ENCODE peak calls at places on chromosomes 7 and 10, in four cellular contexts. N is Karpas-422, H is IMR-90, L is tibial nerve. U is an unnamed sample.

GRCh38 chr7:66839814-66840213 is 81.2 kb upstream of the TMEM248 start:
- DNase-seq in L (no peak), H (no peak), N (no peak), U (no peak)

GRCh38 chr10:84213076-84213475 is 12.3 kb downstream of the LRIT2 start:
- DNase-seq in H (no peak), L (no peak), N (no peak), U (no peak)

GRCh38 chr10:63588436-63589180 is 67.4 kb downstream of the REEP3 start:
- DNase-seq in H (peak; percentile 39), N (no peak), L (no peak), U (no peak)

GRCh38 chr7:143315782-143316181 is at the start of gene CLCN1:
- DNase-seq in H (no peak), N (no peak), L (no peak), U (no peak)

GRCh38 chr7:70285176-70285575 is 686.9 kb downstream of the AUTS2 start:
- DNase-seq in L (no peak), H (no peak), N (no peak), U (no peak)

GRCh38 chr10:47371629-47372485 is 12.2 kb downstream of the ZNF488 start:
- DNase-seq in L (no peak), H (no peak), N (no peak), U (no peak)

GRCh38 chr7:74656421-74656910 is 1.1 kb upstream of the GTF2I start:
- DNase-seq in L (peak; percentile 39), N (peak; percentile 68), H (no peak), U (no peak)

GRCh38 chr7:108771853-108772252 is 202.2 kb downstream of the DNAJB9 start:
- DNase-seq in L (no peak), N (no peak), H (no peak), U (no peak)

GRCh38 chr7:37942934-37943610 is 22.6 kb downstream of the EPDR1 start:
- DNase-seq in N (no peak), H (no peak), L (peak; percentile 55), U (no peak)

GRCh38 chr7:86477343-86477742 is 166.4 kb upstream of the GRM3 start:
- DNase-seq in H (no peak), N (no peak), L (no peak), U (no peak)

GRCh38 chr7:21141476-21141875 is 286.4 kb upstream of the SP4 start:
- DNase-seq in N (no peak), H (no peak), L (no peak), U (no peak)

GRCh38 chr10:129448539-129448938 is 18.5 kb upstream of the MGMT start:
- DNase-seq in H (no peak), N (no peak), L (no peak), U (no peak)

GRCh38 chr10:21746118-21746517 is 212.1 kb downstream of the MLLT10 start:
- DNase-seq in L (no peak), H (no peak), N (no peak), U (no peak)

GRCh38 chr7:15853832-15854470 is 167.5 kb upstream of the MEOX2 start:
- DNase-seq in N (no peak), L (no peak), H (peak; percentile 34), U (no peak)

GRCh38 chr7:115724400-115725056 is 306.0 kb downstream of the TFEC start:
- DNase-seq in H (no peak), N (no peak), L (no peak), U (no peak)

DNA sequence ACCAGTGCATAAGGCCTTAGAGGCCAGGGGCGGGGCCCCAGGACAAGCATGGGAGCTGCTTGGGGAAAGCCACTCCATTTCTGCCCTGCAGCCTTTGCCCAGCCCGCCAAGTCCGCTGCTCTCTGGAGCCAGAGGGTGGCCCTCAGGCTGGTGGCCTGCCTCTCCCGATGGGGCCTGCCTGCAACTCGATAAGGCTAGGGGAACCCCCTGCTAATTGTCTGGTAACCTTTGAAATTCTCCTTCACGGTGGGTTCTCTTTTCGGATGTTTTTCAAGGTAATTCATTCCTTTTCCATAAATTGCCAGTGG is 94.9 kb downstream of the ZMIZ1 start:
- DNase-seq in N (no peak), L (no peak), H (no peak), U (no peak)
- H3K4me3 ChIP-seq in N (no peak overlapping the region), L (no peak overlapping the region), H (no peak overlapping the region), U (no peak overlapping the region)

GRCh38 chr10:42755591-42756093 is 27.0 kb upstream of the BMS1 start:
- DNase-seq in N (no peak), L (no peak), H (no peak), U (no peak)

GRCh38 chr10:42755028-42755451 is 27.6 kb upstream of the BMS1 start:
- DNase-seq in L (no peak), H (no peak), N (no peak), U (no peak)

GRCh38 chr10:42753126-42753506 is 29.5 kb upstream of the BMS1 start:
- DNase-seq in H (peak; percentile 55), L (peak; percentile 84), N (no peak), U (peak; percentile 64)

GRCh38 chr10:42754155-42755027 is 28.2 kb upstream of the BMS1 start:
- DNase-seq in L (no peak), H (no peak), N (no peak), U (no peak)

DNA sequence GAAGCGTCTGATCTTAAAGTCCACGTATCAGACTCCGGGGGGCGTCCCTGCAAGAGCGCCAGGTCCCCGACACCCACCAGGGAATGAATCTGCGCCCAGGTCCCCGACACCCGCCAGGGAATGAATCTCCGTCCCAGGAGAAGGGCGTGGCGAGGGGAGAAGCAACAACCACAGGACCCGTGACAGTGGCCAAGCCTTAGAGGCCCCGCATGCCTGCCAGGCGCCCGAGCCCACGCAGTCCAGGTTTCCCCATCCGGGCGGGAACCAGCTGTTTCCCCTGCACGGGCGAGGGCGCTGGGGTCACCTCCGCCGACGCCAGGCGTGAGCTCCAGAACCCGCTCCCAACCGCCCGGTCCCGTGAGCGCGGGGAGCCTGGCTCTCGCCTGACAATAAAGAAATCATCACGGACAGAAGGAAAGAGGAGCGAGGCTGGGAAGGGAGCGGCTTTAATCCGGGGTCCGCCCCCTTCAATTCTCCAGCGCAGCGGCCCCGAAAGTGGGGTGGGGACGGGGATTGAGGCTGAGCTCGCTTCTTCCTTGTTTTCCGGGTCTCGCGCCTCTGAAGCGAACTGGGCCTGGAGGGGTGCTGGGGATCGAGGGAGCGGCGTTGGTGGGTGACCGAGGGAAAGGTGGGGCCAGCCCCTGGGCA is 29.0 kb upstream of the BMS1 start:
- DNase-seq in N (no peak), H (no peak), L (no peak), U (no peak)
- H3K27me3 ChIP-seq in N (no peaks in the 10 kb centered on the region), H (peaks cover 34% of the 10 kb centered on the region), L (no peaks in the 10 kb centered on the region), U (peaks cover 24% of the 10 kb centered on the region)

GRCh38 chr10:89393898-89394297 is 1.5 kb downstream of the IFIT1 start:
- DNase-seq in H (no peak), L (no peak), N (no peak), U (no peak)
- H3K4me3 ChIP-seq in H (no peak overlapping the region), L (peak overlapping the region; percentile 68), N (no peak overlapping the region), U (no peak overlapping the region)

GRCh38 chr10:33330543-33331019 is 3.9 kb downstream of the NRP1 start:
- DNase-seq in L (peak; percentile 96), H (peak; percentile 90), N (peak; percentile 87), U (peak; percentile 66)

GRCh38 chr10:33331020-33331557 is 3.4 kb downstream of the NRP1 start:
- DNase-seq in L (no peak), N (no peak), H (no peak), U (no peak)

GRCh38 chr10:33334170-33334838 is at the start of gene NRP1:
- DNase-seq in N (no peak), H (no peak), L (peak; percentile 40), U (no peak)

GRCh38 chr10:33333260-33334169 is 952 bp downstream of the NRP1 start:
- DNase-seq in N (no peak), L (no peak), H (no peak), U (no peak)

DNA sequence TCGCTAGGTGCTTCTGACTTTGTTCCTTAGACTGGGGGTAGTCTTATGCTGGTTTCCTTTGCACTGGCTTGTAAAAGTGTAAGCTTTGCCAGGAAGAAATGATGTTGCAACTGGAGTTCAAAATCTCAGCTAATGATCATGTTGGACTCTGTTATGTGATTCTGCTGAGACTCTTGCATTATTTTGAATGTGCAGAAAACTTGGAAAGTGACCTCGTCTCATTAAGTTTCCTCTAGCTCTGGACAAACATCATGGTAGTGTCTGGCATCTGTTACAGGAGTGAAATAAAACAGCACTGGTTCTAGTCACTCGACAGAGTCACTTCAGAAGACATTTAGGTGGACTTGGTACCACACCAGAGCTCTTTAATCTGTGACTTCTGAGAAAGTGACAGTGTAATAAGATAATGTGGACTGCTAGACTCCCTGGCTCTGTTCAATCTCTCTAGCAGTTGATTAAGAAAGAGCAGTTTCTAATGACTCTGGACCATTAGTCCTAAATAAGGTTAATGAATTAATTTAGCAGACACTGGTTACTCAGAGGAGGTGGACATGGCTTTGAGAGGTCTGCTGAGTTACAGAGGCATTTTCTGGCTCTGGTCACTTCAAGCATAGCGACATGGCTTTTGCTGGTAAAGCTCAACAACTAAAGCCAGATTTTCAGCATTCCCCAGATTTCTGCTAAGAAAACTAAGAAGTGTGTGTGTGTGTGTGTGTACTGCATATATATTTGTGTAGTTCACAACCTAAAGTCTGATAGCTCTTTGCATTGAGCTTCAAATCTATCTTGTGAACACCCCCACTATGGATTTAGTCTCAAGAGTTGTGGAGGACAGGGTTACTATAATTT is 2.1 kb downstream of the NRP1 start:
- DNase-seq in H (peak; percentile 49), N (no peak), L (no peak), U (no peak)
- H3K27me3 ChIP-seq in H (no peaks in the 10 kb centered on the region), N (no peaks in the 10 kb centered on the region), L (no peaks in the 10 kb centered on the region), U (peaks cover 11% of the 10 kb centered on the region)

DNA sequence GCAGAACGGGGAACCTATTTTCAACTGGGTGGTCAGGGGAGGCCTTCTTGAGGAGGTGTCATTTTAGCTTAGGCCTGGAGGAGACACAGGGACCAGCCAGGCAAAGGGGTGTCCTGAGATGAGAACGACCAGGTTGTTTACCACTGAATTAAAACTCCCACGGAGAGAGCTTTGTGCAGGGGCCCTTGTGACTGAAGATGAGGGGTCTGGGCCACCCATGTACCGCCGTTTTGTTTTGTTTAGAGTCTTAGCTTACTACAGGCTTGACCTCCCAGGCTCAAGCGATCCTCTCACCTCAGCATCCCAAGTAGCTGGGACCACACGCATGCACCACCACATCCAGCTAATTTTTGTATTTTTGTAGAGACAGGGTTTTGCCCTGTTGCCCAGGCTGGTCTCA is 80.4 kb downstream of the FAM171A1 start:
- DNase-seq in H (no peak), L (no peak), N (no peak), U (no peak)
- H3K4me3 ChIP-seq in H (no peak overlapping the region), L (no peak overlapping the region), N (no peak overlapping the region), U (no peak overlapping the region)

DNA sequence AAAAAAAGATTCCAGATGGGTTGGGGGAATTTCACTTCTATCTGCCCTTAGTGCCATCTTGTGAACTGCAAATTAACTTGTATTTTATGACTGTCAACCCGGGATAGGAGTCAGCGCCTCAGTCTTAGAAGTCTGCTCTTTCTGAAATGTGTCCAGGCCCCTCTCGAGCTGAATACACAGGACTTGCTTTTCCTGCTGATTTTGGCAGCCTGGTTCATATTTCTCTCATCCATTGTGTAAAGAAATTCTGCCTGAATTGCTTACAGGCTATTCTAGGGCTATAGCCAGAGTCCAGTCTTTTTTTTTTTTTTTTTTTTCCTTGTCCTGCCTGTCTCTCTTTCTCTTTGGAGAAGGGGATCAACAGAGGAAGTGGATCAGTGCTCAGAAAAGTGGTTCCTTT is 24.6 kb downstream of the GATA3 start:
- DNase-seq in H (no peak), N (no peak), L (no peak), U (no peak)
- H3K27me3 ChIP-seq in H (peaks cover 2% of the 10 kb centered on the region), N (no peaks in the 10 kb centered on the region), L (no peaks in the 10 kb centered on the region), U (no peaks in the 10 kb centered on the region)